ENCODE peak calls at places on chromosomes 16 and 17, in eight cellular contexts. O, A, F, M, Z, V, T and Q are unnamed samples.

GRCh38 chr17:38731526-38732294 is 1.6 kb downstream of the CISD3 start:
- DNase-seq in O (no peak), A (no peak), F (no peak), M (peak), Z (no peak), V (no peak), T (no peak), Q (no peak)

GRCh38 chr16:5007256-5007655 is 26.5 kb downstream of the NAGPA start:
- DNase-seq in O (no peak), A (no peak), F (no peak), M (no peak), Z (no peak), V (no peak), T (no peak), Q (peak)

GRCh38 chr17:80861892-80862291 is 129.7 kb upstream of the CHMP6 start:
- DNase-seq in O (peak), A (peak), F (peak), M (peak), Z (no peak), V (no peak), T (peak), Q (no peak)

GRCh38 chr17:45307290-45308015 is 9.4 kb downstream of the MAP3K14 start:
- DNase-seq in O (no peak), A (no peak), F (peak), M (peak), Z (peak), V (no peak), T (no peak), Q (peak)

GRCh38 chr16:69644790-69645189 is 79.0 kb downstream of the NFAT5 start:
- DNase-seq in O (no peak), A (no peak), F (no peak), M (peak), Z (no peak), V (no peak), T (no peak), Q (no peak)

GRCh38 chr17:40542562-40543411 is 22.5 kb downstream of the CCR7 start:
- DNase-seq in O (no peak), A (no peak), F (peak), M (peak), Z (peak), V (no peak), T (peak), Q (peak)

GRCh38 chr17:27455914-27456680 is at the start of gene KSR1:
- DNase-seq in O (peak), A (peak), F (peak), M (peak), Z (peak), V (peak), T (peak), Q (peak)

GRCh38 chr17:33369876-33370275 is 76.8 kb upstream of the ASIC2 start:
- DNase-seq in O (no peak), A (no peak), F (no peak), M (no peak), Z (no peak), V (no peak), T (no peak), Q (no peak)

GRCh38 chr17:28334666-28335200 is 539 bp downstream of the IFT20 start:
- DNase-seq in O (peak), A (no peak), F (no peak), M (peak), Z (peak), V (no peak), T (no peak), Q (no peak)

GRCh38 chr17:72060084-72060483 is 60.7 kb upstream of the SOX9 start:
- DNase-seq in O (no peak), A (no peak), F (no peak), M (no peak), Z (no peak), V (no peak), T (no peak), Q (no peak)

GRCh38 chr16:401468-402348 is at the start of gene DECR2:
- DNase-seq in O (peak), A (peak), F (peak), M (peak), Z (peak), V (no peak), T (peak), Q (peak)

GRCh38 chr17:32815460-32815859 is 61.5 kb downstream of the MYO1D start:
- DNase-seq in O (no peak), A (no peak), F (no peak), M (no peak), Z (no peak), V (no peak), T (no peak), Q (no peak)

GRCh38 chr17:30336369-30337171 is 2.7 kb upstream of the TMIGD1 start:
- DNase-seq in O (peak), A (peak), F (peak), M (peak), Z (peak), V (peak), T (peak), Q (peak)

GRCh38 chr16:11205754-11206459 is 50.1 kb downstream of the SOCS1 start:
- DNase-seq in O (peak), A (no peak), F (no peak), M (peak), Z (no peak), V (no peak), T (no peak), Q (no peak)

GRCh38 chr16:81817789-81818304 is 38.8 kb downstream of the PLCG2 start:
- DNase-seq in O (no peak), A (no peak), F (no peak), M (no peak), Z (peak), V (no peak), T (no peak), Q (no peak)

GRCh38 chr16:58807276-58807675 is 73.2 kb upstream of the GOT2 start:
- DNase-seq in O (no peak), A (no peak), F (no peak), M (no peak), Z (no peak), V (no peak), T (no peak), Q (no peak)

GRCh38 chr17:34235389-34236028 is 19.6 kb upstream of the CCL2 start:
- DNase-seq in O (no peak), A (peak), F (peak), M (peak), Z (no peak), V (no peak), T (no peak), Q (peak)

GRCh38 chr17:77665833-77666232 is 292.7 kb upstream of the TNRC6C start:
- DNase-seq in O (no peak), A (no peak), F (peak), M (peak), Z (no peak), V (no peak), T (no peak), Q (no peak)

GRCh38 chr16:4270595-4270994 is 2.2 kb downstream of the TFAP4 start:
- DNase-seq in O (no peak), A (no peak), F (no peak), M (no peak), Z (no peak), V (no peak), T (no peak), Q (no peak)

GRCh38 chr16:90046122-90046970 is 27.1 kb upstream of the DBNDD1 start:
- DNase-seq in O (peak), A (no peak), F (no peak), M (no peak), Z (no peak), V (no peak), T (no peak), Q (peak)

GRCh38 chr17:36723459-36723858 is 122.1 kb downstream of the MRM1 start:
- DNase-seq in O (no peak), A (no peak), F (no peak), M (no peak), Z (no peak), V (no peak), T (no peak), Q (no peak)

GRCh38 chr17:36721560-36722120 is 120.3 kb downstream of the MRM1 start:
- DNase-seq in O (no peak), A (no peak), F (no peak), M (peak), Z (no peak), V (no peak), T (no peak), Q (no peak)

GRCh38 chr17:36722903-36723263 is 121.5 kb downstream of the MRM1 start:
- DNase-seq in O (no peak), A (no peak), F (no peak), M (no peak), Z (no peak), V (no peak), T (no peak), Q (no peak)

GRCh38 chr17:36720131-36720530 is 118.7 kb downstream of the MRM1 start:
- DNase-seq in O (no peak), A (no peak), F (no peak), M (no peak), Z (no peak), V (no peak), T (no peak), Q (no peak)

DNA sequence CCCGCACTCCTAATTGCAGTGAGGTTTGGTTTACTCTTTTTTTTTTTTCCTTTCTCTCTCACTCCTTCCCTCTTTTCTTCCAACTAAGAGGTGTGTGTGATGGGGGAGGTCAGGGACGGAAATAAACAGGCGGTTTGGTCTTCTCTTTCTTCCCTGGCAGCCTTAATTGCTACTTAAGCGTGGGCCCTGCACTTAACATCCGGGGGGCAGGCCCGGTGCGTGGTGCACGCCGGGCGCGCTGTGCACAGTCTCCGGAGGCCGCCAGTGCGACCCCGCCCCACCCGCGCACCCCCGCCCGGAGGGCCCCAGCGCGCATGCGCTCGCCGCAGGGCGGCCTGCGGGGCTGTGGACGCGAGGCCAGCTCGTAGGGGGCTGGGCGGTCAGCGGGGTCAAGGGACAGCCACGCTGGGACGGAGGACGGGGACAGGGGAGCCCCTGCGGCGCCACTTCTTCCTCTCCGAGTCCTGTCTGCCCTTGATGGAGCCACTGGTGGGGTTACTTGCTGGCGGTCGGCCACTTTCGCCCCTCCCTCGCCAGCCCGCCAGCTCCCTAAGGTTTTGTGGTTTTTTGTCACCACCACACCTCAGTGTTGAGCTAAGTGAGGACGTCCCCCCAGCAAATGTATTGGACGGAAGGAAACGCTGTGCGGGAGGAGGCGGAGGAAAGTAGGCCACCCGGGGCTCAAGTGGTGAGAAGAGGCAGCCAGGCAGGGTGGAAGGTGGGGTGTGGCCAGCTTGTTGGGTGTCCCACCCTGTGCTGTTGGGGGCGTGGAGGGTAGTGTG is 120.9 kb downstream of the MRM1 start:
- DNase-seq in O (peak), A (peak), F (peak), M (peak), Z (no peak), V (no peak), T (no peak), Q (peak)
- H3K4me3 ChIP-seq in O (peak), A (peak), F (peak), M (peak), Z (no peak), V (no peak), T (peak), Q (peak)

DNA sequence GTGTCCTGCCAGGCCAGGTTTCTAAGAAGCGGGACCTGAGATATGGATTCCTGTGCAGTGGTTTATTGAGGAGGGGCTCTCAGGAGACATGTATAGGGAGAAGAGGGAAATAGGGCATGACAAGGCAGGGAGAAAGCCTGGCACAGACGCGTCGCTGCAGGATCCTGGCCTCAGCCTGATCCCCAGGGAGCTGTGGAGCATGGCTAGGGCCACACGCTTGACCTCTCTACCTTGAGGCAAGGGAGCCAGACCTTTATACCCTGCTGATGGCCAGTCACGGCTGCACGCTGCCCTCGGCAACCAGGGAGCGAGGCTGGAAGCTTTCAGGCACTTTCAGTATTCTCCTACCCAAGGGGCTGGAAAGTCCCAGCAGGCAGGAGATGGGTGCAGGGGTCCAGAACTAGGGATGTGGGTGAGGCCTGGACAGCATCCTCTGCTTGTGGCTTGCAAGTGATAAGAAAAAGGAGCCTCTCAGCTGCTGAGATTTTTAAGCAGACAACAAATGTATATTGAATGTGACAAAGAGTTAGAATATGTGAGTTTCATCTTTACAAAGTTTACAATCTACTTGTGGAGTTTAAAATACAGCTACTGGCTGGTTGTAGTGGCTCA is 10.0 kb upstream of the KLHL36 start:
- DNase-seq in O (no peak), A (no peak), F (no peak), M (no peak), Z (no peak), V (no peak), T (no peak), Q (no peak)
- H3K27ac ChIP-seq in O (no peak), A (no peak), F (no peak), M (no peak), Z (no peak), V (no peak), T (no peak), Q (no peak)

GRCh38 chr17:82502207-82502606 is 17.3 kb upstream of the FOXK2 start:
- DNase-seq in O (no peak), A (no peak), F (no peak), M (peak), Z (no peak), V (no peak), T (no peak), Q (peak)

GRCh38 chr17:82503094-82503727 is 16.3 kb upstream of the FOXK2 start:
- DNase-seq in O (no peak), A (no peak), F (no peak), M (no peak), Z (no peak), V (no peak), T (no peak), Q (no peak)

GRCh38 chr17:82505296-82505695 is 14.2 kb upstream of the FOXK2 start:
- DNase-seq in O (no peak), A (no peak), F (no peak), M (no peak), Z (no peak), V (no peak), T (no peak), Q (no peak)

GRCh38 chr17:82507631-82508175 is 11.8 kb upstream of the FOXK2 start:
- DNase-seq in O (no peak), A (no peak), F (no peak), M (no peak), Z (no peak), V (no peak), T (no peak), Q (peak)

GRCh38 chr17:82503728-82504308 is 15.7 kb upstream of the FOXK2 start:
- DNase-seq in O (no peak), A (no peak), F (no peak), M (no peak), Z (no peak), V (no peak), T (no peak), Q (no peak)
- H3K4me2 ChIP-seq in O (no peak), A (no peak), F (no peak), M (no peak), Z (peak), V (no peak), T (no peak), Q (no peak)

GRCh38 chr17:13582776-13583414 is 18.8 kb downstream of the HS3ST3A1 start:
- DNase-seq in O (no peak), A (no peak), F (peak), M (no peak), Z (peak), V (no peak), T (no peak), Q (no peak)
- H3K4me3 ChIP-seq in O (no peak), A (no peak), F (no peak), M (peak), Z (no peak), V (no peak), T (no peak), Q (peak)

DNA sequence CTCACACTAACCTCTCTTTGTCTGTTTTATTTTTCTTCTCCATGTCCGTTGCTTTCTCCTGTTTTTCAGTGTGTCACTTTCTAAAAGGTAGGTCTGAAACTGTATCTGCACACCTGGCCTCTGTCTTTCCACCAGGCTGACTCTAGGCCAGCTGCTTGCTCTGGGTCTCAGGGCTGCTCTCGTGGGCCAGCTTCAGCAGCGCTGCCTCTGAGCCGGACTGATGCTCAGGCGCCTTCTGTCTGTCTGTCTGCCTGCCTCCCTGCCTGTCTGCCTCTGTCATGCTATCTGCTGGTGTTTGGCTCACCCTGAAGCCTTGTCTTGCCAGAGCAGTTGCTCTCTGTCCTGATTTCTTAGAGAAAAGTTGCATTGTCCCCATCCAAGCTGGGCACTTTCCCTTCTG is 16.1 kb upstream of the ATP6V0C start:
- DNase-seq in O (no peak), A (no peak), F (no peak), M (no peak), Z (no peak), V (no peak), T (no peak), Q (no peak)
- H3K27ac ChIP-seq in O (no peak), A (no peak), F (no peak), M (no peak), Z (no peak), V (no peak), T (peak), Q (no peak)

GRCh38 chr16:2511128-2511785 is 2.5 kb upstream of the ATP6V0C start:
- DNase-seq in O (peak), A (peak), F (peak), M (peak), Z (no peak), V (no peak), T (no peak), Q (peak)

GRCh38 chr16:2513405-2514332 is at the start of gene ATP6V0C:
- DNase-seq in O (peak), A (peak), F (peak), M (peak), Z (peak), V (peak), T (peak), Q (peak)

GRCh38 chr16:2514333-2515179 is 804 bp downstream of the ATP6V0C start:
- DNase-seq in O (peak), A (peak), F (no peak), M (peak), Z (peak), V (no peak), T (no peak), Q (peak)

GRCh38 chr16:2512920-2513404 is 790 bp upstream of the ATP6V0C start:
- DNase-seq in O (peak), A (peak), F (no peak), M (no peak), Z (peak), V (no peak), T (no peak), Q (peak)

GRCh38 chr16:2511996-2512919 is 1.5 kb upstream of the ATP6V0C start:
- DNase-seq in O (no peak), A (no peak), F (no peak), M (no peak), Z (no peak), V (no peak), T (no peak), Q (peak)
- H3K4me2 ChIP-seq in O (peak), A (peak), F (no peak), M (no peak), Z (peak), V (peak), T (no peak), Q (no peak)

GRCh38 chr16:67164599-67165061 is at the start of gene HSF4:
- DNase-seq in O (no peak), A (peak), F (no peak), M (peak), Z (no peak), V (no peak), T (no peak), Q (peak)

GRCh38 chr16:67163903-67164558 is 514 bp upstream of the HSF4 start:
- DNase-seq in O (peak), A (peak), F (no peak), M (no peak), Z (no peak), V (no peak), T (no peak), Q (peak)

GRCh38 chr16:67166883-67167168 is 2.3 kb downstream of the HSF4 start:
- DNase-seq in O (no peak), A (no peak), F (no peak), M (no peak), Z (no peak), V (no peak), T (no peak), Q (no peak)

GRCh38 chr16:67166035-67166882 is 1.7 kb downstream of the HSF4 start:
- DNase-seq in O (no peak), A (no peak), F (no peak), M (no peak), Z (no peak), V (no peak), T (no peak), Q (no peak)

GRCh38 chr16:67165121-67166034 is 833 bp downstream of the HSF4 start:
- DNase-seq in O (peak), A (peak), F (no peak), M (peak), Z (no peak), V (no peak), T (no peak), Q (peak)
- H3K4me3 ChIP-seq in O (peak), A (peak), F (no peak), M (peak), Z (no peak), V (peak), T (no peak), Q (no peak)